ENCODE peak calls at places on chromosomes 16 and 17, in six cellular contexts. J is G401; Q is stimulated activated CD4-positive, alpha-beta T cell treated with anti-CD3 and anti-CD28 coated beads, TNF-alpha, amount 100 ng/mL, for 48 hours; B is progenitor cell of endocrine pancreas; V is cerebellum; H is Daoy. F is an unnamed sample.

GRCh38 chr17:82030470-82031302 is 792 bp upstream of the RAC3 start:
- DNase-seq in J (peak), Q (peak), B (peak), V (peak), H (peak), F (peak)

GRCh38 chr17:33895491-33895890 is 359.6 kb upstream of the CCL2 start:
- DNase-seq in J (peak), Q (no peak), B (no peak), V (peak), H (no peak), F (no peak)

GRCh38 chr16:1920727-1921155 is 2.5 kb upstream of the HS3ST6 start:
- DNase-seq in J (peak), Q (no peak), B (no peak), V (no peak), H (peak), F (peak)

GRCh38 chr16:50314665-50315064 is 48.3 kb downstream of the ADCY7 start:
- DNase-seq in J (no peak), Q (no peak), B (no peak), V (no peak), H (no peak), F (no peak)

GRCh38 chr17:48560452-48560817 is 15.5 kb upstream of the HOXB2 start:
- DNase-seq in J (no peak), Q (no peak), B (no peak), V (no peak), H (no peak), F (no peak)

GRCh38 chr17:7016886-7017826 is 4.7 kb downstream of the RNASEK start:
- DNase-seq in J (no peak), Q (no peak), B (no peak), V (no peak), H (no peak), F (no peak)

GRCh38 chr17:49928826-49929475 is 40.0 kb upstream of the DLX4 start:
- DNase-seq in J (no peak), Q (no peak), B (no peak), V (no peak), H (peak), F (no peak)

GRCh38 chr17:30239089-30239462 is 3.6 kb upstream of the SLC6A4 start:
- DNase-seq in J (no peak), Q (no peak), B (no peak), V (no peak), H (no peak), F (no peak)

GRCh38 chr17:78324391-78325075 is 35.3 kb downstream of the SOCS3 start:
- DNase-seq in J (peak), Q (no peak), B (no peak), V (peak), H (peak), F (no peak)

GRCh38 chr16:17173134-17173729 is 297.5 kb downstream of the XYLT1 start:
- DNase-seq in J (no peak), Q (no peak), B (no peak), V (no peak), H (no peak), F (no peak)

GRCh38 chr16:67466581-67466980 is 14.4 kb downstream of the ATP6V0D1 start:
- DNase-seq in J (no peak), Q (no peak), B (no peak), V (no peak), H (no peak), F (no peak)

GRCh38 chr17:45440161-45440859 is 7.6 kb upstream of the ARHGAP27 start:
- DNase-seq in J (no peak), Q (no peak), B (no peak), V (no peak), H (no peak), F (peak)

GRCh38 chr17:81912441-81913309 is 1.5 kb upstream of the PCYT2 start:
- DNase-seq in J (no peak), Q (no peak), B (no peak), V (no peak), H (peak), F (no peak)

GRCh38 chr17:77466596-77467223 is 325.9 kb downstream of the SEC14L1 start:
- DNase-seq in J (no peak), Q (no peak), B (no peak), V (no peak), H (no peak), F (no peak)

GRCh38 chr16:88478115-88478514 is 25.0 kb downstream of the ZFPM1 start:
- DNase-seq in J (no peak), Q (no peak), B (no peak), V (no peak), H (no peak), F (no peak)

GRCh38 chr16:11668590-11669379 is 530 bp downstream of the SNN start:
- DNase-seq in J (peak), Q (no peak), B (no peak), V (no peak), H (no peak), F (no peak)

GRCh38 chr17:78557598-78558039 is 19.6 kb downstream of the DNAH17 start:
- DNase-seq in J (no peak), Q (no peak), B (no peak), V (no peak), H (peak), F (no peak)

GRCh38 chr16:80656731-80657150 is 115.9 kb downstream of the DYNLRB2 start:
- DNase-seq in J (peak), Q (no peak), B (no peak), V (no peak), H (no peak), F (no peak)

GRCh38 chr17:39666601-39667261 is 1.5 kb upstream of the PNMT start:
- DNase-seq in J (peak), Q (no peak), B (no peak), V (no peak), H (no peak), F (no peak)

GRCh38 chr16:52404546-52404945 is 142.4 kb downstream of the TOX3 start:
- DNase-seq in J (no peak), Q (no peak), B (no peak), V (no peak), H (no peak), F (no peak)